ENCODE peak calls at places on chromosomes 6 and 20, in eight cellular contexts. Y is mesothelial cell of epicardium; F is activated CD8-positive, alpha-beta T cell treated with anti-CD3 and anti-CD28 coated beads, Interleukin-2, amount 10 ng/mL, durations not matched to agents 7 days and 5 days; W is HT1080; Q is heart left ventricle; R is stimulated activated CD8-positive, alpha-beta memory T cell treated with anti-CD3 and anti-CD28 coated beads, Interleukin-15, amount 100 ng/mL, for 1 hour; U is caudate nucleus; K is erythroblast. V is an unnamed sample.

GRCh38 chr20:63529861-63530787 is 7.1 kb downstream of the PTK6 start:
- DNase-seq in W (no peak), R (no peak), F (no peak), U (no peak), K (no peak), Q (peak; percentile 52), Y (peak; percentile 16), V (peak; percentile 75)

GRCh38 chr6:28553986-28554881 is 28.6 kb downstream of the GPX5 start:
- DNase-seq in K (peak; percentile 3), W (no peak), U (no peak), R (no peak), Y (no peak), F (no peak), Q (no peak), V (no peak)

GRCh38 chr20:18430172-18430826 is 36.5 kb downstream of the DZANK1 start:
- DNase-seq in W (no peak), K (no peak), Q (no peak), U (no peak), F (no peak), Y (no peak), R (no peak), V (no peak)

GRCh38 chr20:31572042-31572700 is 32.9 kb upstream of the ID1 start:
- DNase-seq in U (no peak), Q (no peak), W (no peak), R (no peak), K (no peak), F (peak; percentile 29), Y (no peak), V (no peak)

GRCh38 chr20:48619126-48620101 is 208.4 kb downstream of the PREX1 start:
- DNase-seq in K (no peak), Q (no peak), Y (no peak), F (no peak), W (no peak), R (no peak), U (no peak), V (peak; percentile 77)

GRCh38 chr20:32685541-32686529 is 12.1 kb upstream of the C20orf203 start:
- DNase-seq in U (no peak), Q (peak; percentile 71), F (no peak), K (no peak), Y (peak; percentile 48), W (peak; percentile 39), R (no peak), V (peak; percentile 72)

GRCh38 chr20:2873747-2874041 is 413 bp downstream of the PTPRA start:
- DNase-seq in Q (peak; percentile 82), W (peak; percentile 26), K (no peak), R (no peak), F (peak; percentile 74), Y (peak; percentile 55), U (no peak), V (peak; percentile 68)

GRCh38 chr6:119289651-119290050 is 59.9 kb downstream of the MAN1A1 start:
- DNase-seq in U (no peak), R (no peak), Q (no peak), F (no peak), K (no peak), W (no peak), Y (no peak), V (no peak)

GRCh38 chr6:139472341-139473038 is 98.0 kb upstream of the CITED2 start:
- DNase-seq in F (no peak), Q (no peak), W (no peak), Y (no peak), U (no peak), K (peak; percentile 43), R (no peak), V (no peak)

GRCh38 chr6:118206221-118206620 is 299.2 kb downstream of the SLC35F1 start:
- DNase-seq in R (no peak), U (no peak), K (no peak), Y (no peak), Q (no peak), F (no peak), W (no peak), V (no peak)

GRCh38 chr20:34571753-34572152 is 13.2 kb downstream of the MAP1LC3A start:
- DNase-seq in F (no peak), K (no peak), R (no peak), Q (no peak), W (no peak), Y (no peak), U (no peak), V (no peak)

GRCh38 chr20:58930496-58930895 is 50.6 kb upstream of the NELFCD start:
- DNase-seq in Q (no peak), R (no peak), F (no peak), Y (no peak), U (no peak), K (no peak), W (peak; percentile 21), V (no peak)

GRCh38 chr20:34129518-34130162 is 17.6 kb upstream of the EIF2S2 start:
- DNase-seq in F (peak; percentile 75), Q (no peak), U (peak; percentile 14), K (peak; percentile 82), Y (no peak), R (no peak), W (peak; percentile 64), V (peak; percentile 61)

GRCh38 chr6:39899540-39900295 is 34.5 kb downstream of the MOCS1 start:
- DNase-seq in U (no peak), R (no peak), K (no peak), Q (no peak), W (no peak), Y (no peak), F (no peak), V (no peak)

GRCh38 chr6:104483225-104483834 is 376.4 kb downstream of the HACE1 start:
- DNase-seq in R (no peak), Q (no peak), Y (no peak), K (no peak), F (no peak), U (no peak), W (no peak), V (no peak)

GRCh38 chr20:41080866-41081265 is 52.2 kb downstream of the TOP1 start:
- DNase-seq in U (no peak), Q (no peak), K (no peak), W (no peak), F (no peak), R (no peak), Y (no peak), V (no peak)

GRCh38 chr6:40210628-40211056 is 276.4 kb upstream of the MOCS1 start:
- DNase-seq in K (no peak), U (no peak), W (no peak), F (no peak), Q (no peak), R (no peak), Y (no peak), V (no peak)

GRCh38 chr6:11552390-11552789 is 14.8 kb downstream of the TMEM170B start:
- DNase-seq in Q (no peak), Y (no peak), F (no peak), W (no peak), U (no peak), R (no peak), K (no peak), V (no peak)

GRCh38 chr6:32954983-32955802 is 2.3 kb upstream of the HLA-DMA start:
- DNase-seq in F (peak; percentile 56), K (peak; percentile 20), W (peak; percentile 30), Q (no peak), R (no peak), Y (no peak), U (no peak), V (no peak)

GRCh38 chr6:53647437-53648094 is 18.0 kb downstream of the KLHL31 start:
- DNase-seq in W (peak; percentile 37), R (peak; percentile 15), Y (no peak), Q (no peak), U (no peak), F (peak; percentile 80), K (no peak), V (no peak)

GRCh38 chr20:53162251-53162835 is 190.2 kb downstream of the TSHZ2 start:
- DNase-seq in R (no peak), K (peak; percentile 32), U (no peak), Q (no peak), Y (no peak), W (peak; percentile 30), F (no peak), V (peak; percentile 78)

GRCh38 chr6:37054171-37054570 is 48.7 kb downstream of the FGD2 start:
- DNase-seq in U (no peak), F (no peak), W (no peak), Y (no peak), Q (no peak), R (no peak), K (no peak), V (no peak)

GRCh38 chr6:107846262-107846795 is 22.2 kb upstream of the SCML4 start:
- DNase-seq in K (no peak), U (no peak), Y (no peak), R (no peak), Q (no peak), F (peak; percentile 17), W (no peak), V (no peak)

GRCh38 chr6:170130771-170131241 is 160.1 kb downstream of the DLL1 start:
- DNase-seq in W (no peak), Y (peak; percentile 10), R (no peak), Q (peak; percentile 58), F (no peak), U (no peak), K (no peak), V (peak; percentile 26)

GRCh38 chr6:27986928-27987725 is 30.1 kb downstream of the OR2B6 start:
- DNase-seq in K (no peak), F (no peak), W (no peak), R (no peak), Y (no peak), U (no peak), Q (no peak), V (no peak)

GRCh38 chr6:79385893-79386292 is 151.3 kb downstream of the LCA5 start:
- DNase-seq in F (no peak), R (no peak), U (no peak), Q (no peak), Y (no peak), W (no peak), K (no peak), V (no peak)

GRCh38 chr6:15017251-15017650 is 228.6 kb upstream of the JARID2 start:
- DNase-seq in K (peak; percentile 71), Q (no peak), W (no peak), U (no peak), Y (no peak), R (no peak), F (no peak), V (no peak)

V was measured in aorta.